ENCODE peak calls at places on chromosomes 11 and 22, in eight cellular contexts. S, U, Q, W, F, T, A and P are unnamed samples.

GRCh38 chr22:29615705-29616104 is 12.3 kb downstream of the NF2 start:
- DNase-seq in S (no peak), U (no peak), Q (no peak), W (no peak), F (no peak), T (no peak), A (no peak), P (no peak)

GRCh38 chr11:120778692-120779490 is 245.0 kb upstream of the TBCEL start:
- DNase-seq in S (no peak), U (no peak), Q (no peak), W (no peak), F (no peak), T (no peak), A (no peak), P (no peak)

GRCh38 chr22:17990167-17990566 is 34.2 kb downstream of the MICAL3 start:
- DNase-seq in S (no peak), U (no peak), Q (no peak), W (no peak), F (no peak), T (no peak), A (no peak), P (no peak)

GRCh38 chr22:34903416-34903815 is 162.5 kb upstream of the ISX start:
- DNase-seq in S (no peak), U (no peak), Q (no peak), W (no peak), F (no peak), T (no peak), A (no peak), P (no peak)

GRCh38 chr11:113195728-113196127 is 118.7 kb upstream of the TTC12 start:
- DNase-seq in S (no peak), U (no peak), Q (no peak), W (no peak), F (no peak), T (no peak), A (no peak), P (no peak)

GRCh38 chr11:61787928-61788491 is 4.4 kb downstream of the TMEM258 start:
- DNase-seq in S (peak; percentile 72), U (peak; percentile 48), Q (peak; percentile 68), W (no peak), F (peak; percentile 44), T (no peak), A (peak; percentile 81), P (no peak)

GRCh38 chr11:78071717-78072116 is 7.9 kb downstream of the NDUFC2 start:
- DNase-seq in S (no peak), U (no peak), Q (no peak), W (no peak), F (no peak), T (no peak), A (no peak), P (no peak)

GRCh38 chr11:119727523-119728081 is 1.4 kb downstream of the NECTIN1 start:
- DNase-seq in S (peak; percentile 59), U (no peak), Q (no peak), W (no peak), F (peak; percentile 39), T (no peak), A (peak; percentile 42), P (peak; percentile 56)

GRCh38 chr22:22928666-22929380 is 41.2 kb downstream of the IGLL5 start:
- DNase-seq in S (peak; percentile 38), U (no peak), Q (no peak), W (no peak), F (no peak), T (no peak), A (peak; percentile 97), P (peak; percentile 88)

GRCh38 chr11:88482871-88483301 is 145.3 kb upstream of the CTSC start:
- DNase-seq in S (no peak), U (no peak), Q (no peak), W (no peak), F (no peak), T (no peak), A (no peak), P (no peak)

GRCh38 chr11:117300301-117300700 is 9.2 kb downstream of the BACE1-AS start:
- DNase-seq in S (no peak), U (no peak), Q (peak; percentile 74), W (no peak), F (no peak), T (no peak), A (no peak), P (no peak)
- TF ChIP-seq POLR2A in S (no peak), U (no peak), Q (no peak), W (no peak), F (no peak), T (no peak), A (no peak), P (no peak)

GRCh38 chr22:37747715-37748100 is 50.9 kb downstream of the TRIOBP start:
- DNase-seq in S (no peak), U (no peak), Q (no peak), W (no peak), F (no peak), T (no peak), A (no peak), P (no peak)
- TF ChIP-seq POLR2A in S (no peak), U (no peak), Q (no peak), W (no peak), F (no peak), T (no peak), A (no peak), P (no peak)

GRCh38 chr11:406796-407650 is 7.8 kb downstream of the SIGIRR start:
- DNase-seq in S (peak; percentile 78), U (peak; percentile 69), Q (peak; percentile 76), W (no peak), F (peak; percentile 97), T (peak; percentile 91), A (peak; percentile 91), P (peak; percentile 98)
- TF ChIP-seq POLR2A in S (no peak), U (peak; percentile 47), Q (no peak), W (no peak), F (peak; percentile 71), T (no peak), A (no peak), P (no peak)

GRCh38 chr22:33361581-33361980 is 303.4 kb upstream of the SYN3 start:
- DNase-seq in S (no peak), U (no peak), Q (no peak), W (no peak), F (no peak), T (no peak), A (peak; percentile 3), P (no peak)

GRCh38 chr22:33357894-33358440 is 299.8 kb upstream of the SYN3 start:
- DNase-seq in S (no peak), U (no peak), Q (no peak), W (no peak), F (no peak), T (no peak), A (no peak), P (no peak)

DNA sequence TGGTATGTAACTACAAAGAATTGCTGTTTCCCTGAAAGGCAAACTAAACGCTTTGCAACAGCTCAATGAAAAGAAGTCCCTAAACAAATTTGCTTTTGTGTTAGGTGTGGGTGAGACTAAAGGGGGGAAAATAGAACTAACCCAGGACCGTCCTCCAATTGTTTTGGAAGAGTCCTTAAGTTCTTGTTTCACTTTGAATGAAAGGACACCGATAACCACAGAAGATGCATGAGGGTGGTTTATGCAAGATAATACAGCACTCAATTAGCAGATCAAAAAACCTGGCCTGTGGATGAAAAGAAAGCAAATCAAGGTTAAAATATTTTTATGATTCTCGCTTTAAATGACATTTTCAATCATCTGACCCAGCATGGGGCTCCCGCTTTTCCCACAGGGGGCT is 304.5 kb upstream of the SYN3 start:
- DNase-seq in S (no peak), U (no peak), Q (no peak), W (no peak), F (no peak), T (no peak), A (no peak), P (no peak)
- TF ChIP-seq POLR2A in S (no peak), U (no peak), Q (no peak), W (no peak), F (no peak), T (no peak), A (no peak), P (no peak)

GRCh38 chr22:16806401-16806800 is 18.8 kb downstream of the XKR3 start:
- DNase-seq in S (no peak), U (no peak), Q (no peak), W (no peak), F (no peak), T (no peak), A (no peak), P (no peak)

GRCh38 chr22:16810188-16810802 is 14.9 kb downstream of the XKR3 start:
- DNase-seq in S (no peak), U (no peak), Q (no peak), W (no peak), F (no peak), T (no peak), A (no peak), P (no peak)

GRCh38 chr22:16804882-16805281 is 20.3 kb downstream of the XKR3 start:
- DNase-seq in S (no peak), U (no peak), Q (no peak), W (no peak), F (peak; percentile 8), T (no peak), A (no peak), P (no peak)

GRCh38 chr22:16807109-16807508 is 18.1 kb downstream of the XKR3 start:
- DNase-seq in S (no peak), U (no peak), Q (no peak), W (no peak), F (peak; percentile 9), T (no peak), A (no peak), P (no peak)

DNA sequence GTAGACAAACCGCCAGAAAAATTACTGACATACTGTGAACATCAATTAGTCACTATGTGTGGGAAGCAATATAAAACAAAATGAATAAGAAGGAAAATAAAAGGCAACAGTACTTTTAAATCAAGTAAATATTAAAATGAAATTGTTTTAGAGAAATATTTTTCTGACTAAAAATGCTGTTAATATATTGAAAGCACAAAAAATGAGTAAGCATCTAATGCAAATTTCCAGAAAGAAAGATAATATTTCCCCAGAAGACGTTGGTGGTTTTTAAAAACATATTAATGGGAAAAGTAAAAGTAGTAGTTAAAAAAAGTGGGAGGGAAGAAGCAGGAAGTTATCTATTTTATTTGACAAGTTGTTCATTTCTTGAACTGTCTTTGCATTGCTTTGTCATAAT is 16.5 kb downstream of the XKR3 start:
- DNase-seq in S (no peak), U (no peak), Q (no peak), W (no peak), F (peak; percentile 6), T (no peak), A (no peak), P (no peak)
- TF ChIP-seq POLR2A in S (no peak), U (no peak), Q (no peak), W (no peak), F (no peak), T (no peak), A (no peak), P (no peak)

GRCh38 chr11:63986156-63986931 is at the start of gene OTUB1:
- DNase-seq in S (peak; percentile 93), U (peak; percentile 78), Q (peak; percentile 87), W (peak; percentile 97), F (peak; percentile 94), T (peak; percentile 97), A (peak; percentile 93), P (peak; percentile 98)
- TF ChIP-seq POLR2A in S (no peak), U (peak; percentile 80), Q (peak; percentile 56), W (peak; percentile 21), F (peak; percentile 94), T (no peak), A (peak; percentile 84), P (peak; percentile 83)